ENCODE peak calls at places on chromosomes 6 and 20, in nine cellular contexts. One of them, this sample, is unnamed.

GRCh38 chr20:64114356-64114971 is 7.1 kb upstream of the NPBWR2 start:
- DNase-seq in GM12865: no peak
- DNase-seq in AG04450: no peak
- DNase-seq in fibroblast of mammary gland: no peak
- DNase-seq in fibroblast of lung: no peak
- DNase-seq in astrocyte of the spinal cord: no peak
- DNase-seq in transverse colon: peak; percentile 3
- DNase-seq in heart right ventricle: no peak
- DNase-seq in upper lobe of right lung: peak; percentile 56
- DNase-seq in this sample: no peak

GRCh38 chr6:108565893-108566292 is 5.2 kb downstream of the FOXO3 start:
- DNase-seq in heart right ventricle: no peak
- DNase-seq in fibroblast of mammary gland: peak; percentile 98
- DNase-seq in astrocyte of the spinal cord: peak; percentile 46
- DNase-seq in GM12865: peak; percentile 64
- DNase-seq in fibroblast of lung: peak; percentile 64
- DNase-seq in AG04450: no peak
- DNase-seq in transverse colon: peak; percentile 36
- DNase-seq in upper lobe of right lung: no peak
- DNase-seq in this sample: peak; percentile 75

GRCh38 chr6:35385457-35386202 is 43.3 kb downstream of the PPARD start:
- DNase-seq in GM12865: no peak
- DNase-seq in transverse colon: peak; percentile 26
- DNase-seq in fibroblast of mammary gland: peak; percentile 42
- DNase-seq in upper lobe of right lung: no peak
- DNase-seq in AG04450: no peak
- DNase-seq in fibroblast of lung: peak; percentile 57
- DNase-seq in astrocyte of the spinal cord: peak; percentile 70
- DNase-seq in heart right ventricle: no peak
- DNase-seq in this sample: peak; percentile 78

GRCh38 chr6:31765910-31766794 is 3.7 kb downstream of the SAPCD1 start:
- DNase-seq in fibroblast of mammary gland: no peak
- DNase-seq in transverse colon: no peak
- DNase-seq in AG04450: no peak
- DNase-seq in GM12865: no peak
- DNase-seq in heart right ventricle: no peak
- DNase-seq in upper lobe of right lung: no peak
- DNase-seq in astrocyte of the spinal cord: no peak
- DNase-seq in fibroblast of lung: no peak
- DNase-seq in this sample: no peak

GRCh38 chr6:119240257-119241123 is 109.1 kb downstream of the MAN1A1 start:
- DNase-seq in AG04450: no peak
- DNase-seq in heart right ventricle: no peak
- DNase-seq in transverse colon: no peak
- DNase-seq in GM12865: no peak
- DNase-seq in fibroblast of lung: peak; percentile 29
- DNase-seq in fibroblast of mammary gland: no peak
- DNase-seq in upper lobe of right lung: no peak
- DNase-seq in astrocyte of the spinal cord: peak; percentile 22
- DNase-seq in this sample: peak; percentile 8

GRCh38 chr20:61331542-61331941 is 79.5 kb downstream of the CDH4 start:
- DNase-seq in upper lobe of right lung: no peak
- DNase-seq in heart right ventricle: no peak
- DNase-seq in AG04450: no peak
- DNase-seq in fibroblast of lung: no peak
- DNase-seq in astrocyte of the spinal cord: no peak
- DNase-seq in transverse colon: no peak
- DNase-seq in fibroblast of mammary gland: no peak
- DNase-seq in GM12865: peak; percentile 8
- DNase-seq in this sample: no peak

GRCh38 chr6:129501401-129502051 is 208.5 kb downstream of the ARHGAP18 start:
- DNase-seq in AG04450: peak; percentile 89
- DNase-seq in heart right ventricle: peak; percentile 25
- DNase-seq in astrocyte of the spinal cord: peak; percentile 100
- DNase-seq in fibroblast of mammary gland: peak; percentile 99
- DNase-seq in GM12865: no peak
- DNase-seq in fibroblast of lung: peak; percentile 99
- DNase-seq in transverse colon: peak; percentile 14
- DNase-seq in upper lobe of right lung: peak; percentile 74
- DNase-seq in this sample: peak; percentile 99

GRCh38 chr6:106411643-106412200 is 51.2 kb downstream of the CRYBG1 start:
- DNase-seq in AG04450: no peak
- DNase-seq in fibroblast of lung: no peak
- DNase-seq in astrocyte of the spinal cord: no peak
- DNase-seq in upper lobe of right lung: no peak
- DNase-seq in fibroblast of mammary gland: no peak
- DNase-seq in heart right ventricle: no peak
- DNase-seq in transverse colon: peak; percentile 14
- DNase-seq in GM12865: peak; percentile 7
- DNase-seq in this sample: no peak

DNA sequence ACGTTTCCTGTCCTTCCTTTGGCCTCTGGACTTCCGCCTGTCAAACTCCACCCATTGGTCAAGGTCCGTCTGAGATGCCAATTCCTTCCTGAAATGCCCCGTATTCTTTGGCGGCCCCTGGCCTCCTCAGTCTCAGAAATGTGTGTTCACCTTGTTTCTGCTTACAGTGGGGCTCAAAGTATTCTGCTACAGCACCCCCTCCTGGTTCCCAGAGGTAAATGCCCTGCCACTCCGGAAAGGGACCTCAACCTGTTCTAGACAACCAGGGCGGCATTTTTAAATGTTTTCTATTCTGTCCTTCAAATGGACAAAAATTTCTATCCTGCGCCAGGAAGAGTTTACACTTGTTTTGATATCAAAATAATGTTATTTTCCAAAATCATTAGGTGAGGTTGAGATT is 12.1 kb upstream of the PAX1 start:
- DNase-seq in astrocyte of the spinal cord: no peak
- DNase-seq in AG04450: no peak
- DNase-seq in upper lobe of right lung: no peak
- DNase-seq in GM12865: peak; percentile 23
- DNase-seq in transverse colon: no peak
- DNase-seq in fibroblast of lung: no peak
- DNase-seq in fibroblast of mammary gland: no peak
- DNase-seq in heart right ventricle: no peak
- DNase-seq in this sample: no peak
- TF ChIP-seq CTCF in astrocyte of the spinal cord: no peak
- TF ChIP-seq CTCF in AG04450: no peak
- TF ChIP-seq CTCF in upper lobe of right lung: no peak
- TF ChIP-seq CTCF in GM12865: peak; percentile 53
- TF ChIP-seq CTCF in transverse colon: no peak
- TF ChIP-seq CTCF in fibroblast of lung: no peak
- TF ChIP-seq CTCF in fibroblast of mammary gland: no peak
- TF ChIP-seq CTCF in heart right ventricle: peak; percentile 15
- TF ChIP-seq CTCF in this sample: no peak

DNA sequence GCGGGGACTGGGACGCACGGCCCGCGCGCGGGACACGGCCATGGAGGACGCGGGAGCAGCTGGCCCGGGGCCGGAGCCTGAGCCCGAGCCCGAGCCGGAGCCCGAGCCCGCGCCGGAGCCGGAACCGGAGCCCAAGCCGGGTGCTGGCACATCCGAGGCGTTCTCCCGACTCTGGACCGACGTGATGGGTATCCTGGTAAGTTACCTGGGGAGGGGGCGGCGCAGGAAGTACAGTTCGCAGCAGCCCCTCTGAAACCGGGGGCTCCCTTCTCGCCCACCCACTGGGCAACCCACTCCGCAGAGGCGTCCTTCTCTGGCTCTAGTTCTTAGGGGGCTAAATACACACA is 363 bp downstream of the SASH1 start:
- DNase-seq in fibroblast of lung: no peak
- DNase-seq in transverse colon: no peak
- DNase-seq in astrocyte of the spinal cord: no peak
- DNase-seq in fibroblast of mammary gland: no peak
- DNase-seq in GM12865: no peak
- DNase-seq in AG04450: no peak
- DNase-seq in heart right ventricle: no peak
- DNase-seq in upper lobe of right lung: no peak
- DNase-seq in this sample: no peak
- H3K4me3 ChIP-seq in fibroblast of lung: peak overlapping the region; percentile 81
- H3K4me3 ChIP-seq in transverse colon: peak overlapping the region; percentile 72
- H3K4me3 ChIP-seq in astrocyte of the spinal cord: peak overlapping the region; percentile 73
- H3K4me3 ChIP-seq in fibroblast of mammary gland: peak overlapping the region; percentile 67
- H3K4me3 ChIP-seq in GM12865: no peak overlapping the region
- H3K4me3 ChIP-seq in AG04450: peak overlapping the region; percentile 83
- H3K4me3 ChIP-seq in heart right ventricle: peak overlapping the region; percentile 70
- H3K4me3 ChIP-seq in upper lobe of right lung: peak overlapping the region; percentile 71
- H3K4me3 ChIP-seq in this sample: peak overlapping the region; percentile 75

DNA sequence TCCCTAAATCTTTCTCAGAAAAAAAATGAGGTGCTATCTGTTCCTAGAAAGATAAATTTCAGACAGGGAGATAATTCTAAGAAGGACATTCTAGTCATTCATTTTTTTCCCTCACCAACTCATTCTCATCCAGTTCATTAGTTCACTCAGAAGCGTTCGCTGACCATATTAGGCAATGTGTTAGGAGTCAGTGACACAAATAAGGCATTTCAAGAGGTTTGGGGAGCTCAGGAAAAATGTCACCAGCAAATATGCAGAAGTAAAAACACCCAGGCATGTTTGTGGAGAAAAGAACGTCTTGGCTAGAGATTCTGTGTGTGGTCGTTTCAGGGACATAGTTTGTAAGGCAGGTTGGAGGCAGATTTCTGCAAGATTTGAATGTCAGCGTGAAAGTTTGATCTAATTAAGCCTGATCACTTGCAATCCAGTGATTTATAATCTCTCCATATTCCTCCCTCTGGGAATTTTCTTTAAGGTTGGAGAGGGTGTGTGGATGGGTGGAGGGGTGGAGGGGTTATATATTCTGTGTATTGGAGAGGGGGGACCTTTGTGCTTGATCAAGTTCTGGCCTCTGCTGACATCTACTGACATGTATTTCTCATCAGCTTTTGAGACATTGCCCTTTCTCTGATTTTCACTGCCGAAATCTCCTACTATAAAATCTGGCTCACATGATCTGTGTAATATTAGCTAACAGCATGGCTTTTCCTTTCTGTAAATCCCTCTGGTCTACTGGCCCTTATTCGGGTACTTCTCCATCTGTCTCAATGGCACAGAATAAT is 3.6 kb downstream of the MYCT1 start:
- DNase-seq in GM12865: no peak
- DNase-seq in upper lobe of right lung: no peak
- DNase-seq in heart right ventricle: no peak
- DNase-seq in AG04450: no peak
- DNase-seq in fibroblast of lung: peak; percentile 36
- DNase-seq in astrocyte of the spinal cord: no peak
- DNase-seq in fibroblast of mammary gland: no peak
- DNase-seq in transverse colon: no peak
- DNase-seq in this sample: peak; percentile 25
- TF ChIP-seq CTCF in GM12865: no peak
- TF ChIP-seq CTCF in upper lobe of right lung: no peak
- TF ChIP-seq CTCF in heart right ventricle: peak; percentile 24
- TF ChIP-seq CTCF in AG04450: no peak
- TF ChIP-seq CTCF in fibroblast of lung: no peak
- TF ChIP-seq CTCF in astrocyte of the spinal cord: no peak
- TF ChIP-seq CTCF in fibroblast of mammary gland: no peak
- TF ChIP-seq CTCF in transverse colon: no peak
- TF ChIP-seq CTCF in this sample: peak; percentile 7

GRCh38 chr6:37502703-37503485 is 3.2 kb upstream of the CCDC167 start:
- DNase-seq in AG04450: no peak
- DNase-seq in GM12865: peak; percentile 68
- DNase-seq in fibroblast of mammary gland: no peak
- DNase-seq in transverse colon: no peak
- DNase-seq in astrocyte of the spinal cord: no peak
- DNase-seq in heart right ventricle: no peak
- DNase-seq in upper lobe of right lung: no peak
- DNase-seq in fibroblast of lung: no peak
- DNase-seq in this sample: no peak

GRCh38 chr6:37496951-37497885 is 2.5 kb downstream of the CCDC167 start:
- DNase-seq in fibroblast of mammary gland: no peak
- DNase-seq in fibroblast of lung: no peak
- DNase-seq in astrocyte of the spinal cord: no peak
- DNase-seq in upper lobe of right lung: no peak
- DNase-seq in heart right ventricle: no peak
- DNase-seq in GM12865: no peak
- DNase-seq in AG04450: no peak
- DNase-seq in transverse colon: no peak
- DNase-seq in this sample: no peak

GRCh38 chr6:37501632-37502466 is 2.2 kb upstream of the CCDC167 start:
- DNase-seq in heart right ventricle: no peak
- DNase-seq in upper lobe of right lung: no peak
- DNase-seq in fibroblast of mammary gland: no peak
- DNase-seq in astrocyte of the spinal cord: no peak
- DNase-seq in GM12865: no peak
- DNase-seq in fibroblast of lung: no peak
- DNase-seq in transverse colon: no peak
- DNase-seq in AG04450: no peak
- DNase-seq in this sample: no peak

GRCh38 chr6:37499433-37500293 is at the start of gene CCDC167:
- DNase-seq in AG04450: peak; percentile 93
- DNase-seq in GM12865: peak; percentile 99
- DNase-seq in fibroblast of mammary gland: peak; percentile 96
- DNase-seq in upper lobe of right lung: peak; percentile 97
- DNase-seq in astrocyte of the spinal cord: peak; percentile 98
- DNase-seq in fibroblast of lung: peak; percentile 97
- DNase-seq in heart right ventricle: peak; percentile 94
- DNase-seq in transverse colon: peak; percentile 95
- DNase-seq in this sample: peak; percentile 97

GRCh38 chr6:37500294-37500608 is 558 bp upstream of the CCDC167 start:
- DNase-seq in heart right ventricle: no peak
- DNase-seq in transverse colon: no peak
- DNase-seq in upper lobe of right lung: no peak
- DNase-seq in AG04450: no peak
- DNase-seq in astrocyte of the spinal cord: no peak
- DNase-seq in fibroblast of lung: no peak
- DNase-seq in fibroblast of mammary gland: no peak
- DNase-seq in GM12865: no peak
- DNase-seq in this sample: no peak
- H3K4me3 ChIP-seq in heart right ventricle: no peak overlapping the region
- H3K4me3 ChIP-seq in transverse colon: peak overlapping the region; percentile 57
- H3K4me3 ChIP-seq in upper lobe of right lung: peak overlapping the region; percentile 81
- H3K4me3 ChIP-seq in AG04450: no peak overlapping the region
- H3K4me3 ChIP-seq in astrocyte of the spinal cord: peak overlapping the region; percentile 79
- H3K4me3 ChIP-seq in fibroblast of lung: peak overlapping the region; percentile 85
- H3K4me3 ChIP-seq in fibroblast of mammary gland: peak overlapping the region; percentile 62
- H3K4me3 ChIP-seq in GM12865: no peak overlapping the region
- H3K4me3 ChIP-seq in this sample: no peak overlapping the region

This sample was measured in choroid plexus epithelial cell.